ENCODE peak calls at places on chromosomes 6 and 20, in six cellular contexts. A is HAP-1, J is cardiac fibroblast, E is spleen, O is upper lobe of left lung, N is choroid plexus epithelial cell. B is an unnamed sample.

GRCh38 chr6:45608252-45608911 is 230.6 kb upstream of the SUPT3H start:
- DNase-seq in A (no peak), J (peak), E (no peak), O (no peak), N (peak), B (no peak)

GRCh38 chr6:111555041-111555440 is 50.6 kb downstream of the TRAF3IP2 start:
- DNase-seq in A (no peak), J (peak), E (no peak), O (no peak), N (peak), B (no peak)

GRCh38 chr6:37381579-37381978 is 27.8 kb downstream of the RNF8 start:
- DNase-seq in A (peak), J (peak), E (no peak), O (no peak), N (peak), B (peak)

GRCh38 chr6:128463942-128464341 is 56.5 kb downstream of the PTPRK start:
- DNase-seq in A (no peak), J (peak), E (no peak), O (no peak), N (peak), B (peak)

GRCh38 chr6:84263557-84263956 is 36.1 kb upstream of the CEP162 start:
- DNase-seq in A (peak), J (peak), E (no peak), O (no peak), N (peak), B (peak)

GRCh38 chr6:167094436-167094819 is 28.5 kb upstream of the CCR6 start:
- DNase-seq in A (peak), J (peak), E (no peak), O (no peak), N (no peak), B (peak)

GRCh38 chr20:45052698-45053440 is 48.1 kb downstream of the KCNS1 start:
- DNase-seq in A (no peak), J (peak), E (no peak), O (no peak), N (peak), B (peak)

GRCh38 chr6:90586675-90587638 is at the start of gene MAP3K7:
- DNase-seq in A (peak), J (peak), E (peak), O (peak), N (peak), B (peak)

GRCh38 chr6:142713959-142714358 is 231.0 kb downstream of the HIVEP2 start:
- DNase-seq in A (no peak), J (no peak), E (no peak), O (no peak), N (no peak), B (no peak)
- H3K4me3 ChIP-seq in A (no peak), J (no peak), E (no peak), O (no peak), N (no peak), B (no peak)

DNA sequence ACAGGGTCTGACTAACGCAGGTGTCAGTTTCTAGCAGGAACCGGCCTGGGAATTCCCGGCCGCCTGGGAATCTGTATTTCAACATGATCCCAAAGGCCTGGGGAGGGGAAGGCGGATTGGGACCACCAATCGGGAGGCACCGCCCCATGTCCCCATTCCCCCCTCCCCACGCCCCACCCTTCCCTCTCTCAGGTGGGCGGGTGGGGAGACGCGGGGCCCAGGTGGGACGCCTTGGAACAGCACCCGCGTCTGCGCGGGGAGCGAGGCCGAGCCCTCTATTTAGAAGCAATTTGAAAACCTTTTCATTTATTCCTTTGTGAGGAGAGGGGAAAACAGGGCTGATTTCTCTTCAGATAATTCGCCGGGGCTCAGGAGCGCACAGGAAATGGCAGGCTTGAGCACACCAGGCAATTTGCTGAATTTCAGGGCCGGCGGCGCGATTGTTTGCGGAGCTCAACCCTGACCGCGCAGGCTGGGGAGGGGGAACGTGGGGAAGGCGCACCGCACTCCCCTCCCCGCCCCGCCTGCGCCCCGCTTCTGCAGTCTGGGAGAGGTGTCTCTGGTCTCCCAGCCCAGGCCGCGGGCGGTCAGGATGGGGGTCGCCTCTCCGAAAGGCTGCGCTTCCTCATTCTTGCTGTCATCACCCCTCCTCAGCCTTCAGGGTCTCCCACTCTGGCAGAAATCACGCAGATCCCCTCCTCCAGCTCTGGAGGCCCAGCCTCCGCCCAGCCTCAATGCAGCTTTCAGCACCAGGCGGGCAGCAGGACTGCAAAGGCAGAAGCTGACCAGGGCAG is 170.1 kb downstream of the GRM4 start:
- DNase-seq in A (no peak), J (no peak), E (peak), O (no peak), N (no peak), B (no peak)
- H3K4me3 ChIP-seq in A (no peak), J (no peak), E (no peak), O (no peak), N (no peak), B (no peak)

GRCh38 chr20:10504893-10505292 is 69.8 kb downstream of the SLX4IP start:
- DNase-seq in A (no peak), J (peak), E (no peak), O (no peak), N (peak), B (no peak)

GRCh38 chr20:10497283-10497682 is 62.2 kb downstream of the SLX4IP start:
- DNase-seq in A (no peak), J (no peak), E (no peak), O (no peak), N (no peak), B (no peak)

GRCh38 chr20:10498196-10498595 is 63.1 kb downstream of the SLX4IP start:
- DNase-seq in A (no peak), J (no peak), E (no peak), O (no peak), N (no peak), B (no peak)

GRCh38 chr20:10502098-10502526 is 67.0 kb downstream of the SLX4IP start:
- DNase-seq in A (no peak), J (no peak), E (no peak), O (no peak), N (no peak), B (no peak)

GRCh38 chr20:10501377-10501776 is 66.3 kb downstream of the SLX4IP start:
- DNase-seq in A (no peak), J (no peak), E (no peak), O (no peak), N (no peak), B (no peak)
- H3K4me3 ChIP-seq in A (no peak), J (peak), E (no peak), O (no peak), N (no peak), B (peak)

GRCh38 chr20:32207211-32207625 is 325 bp downstream of the PLAGL2 start:
- DNase-seq in A (no peak), J (no peak), E (no peak), O (no peak), N (no peak), B (no peak)
- H3K4me3 ChIP-seq in A (peak), J (peak), E (peak), O (peak), N (peak), B (peak)

GRCh38 chr20:58891076-58891685 is 38.7 kb downstream of the GNAS start:
- DNase-seq in A (peak), J (peak), E (peak), O (peak), N (peak), B (peak)

GRCh38 chr20:58892126-58892931 is 39.8 kb downstream of the GNAS start:
- DNase-seq in A (peak), J (peak), E (peak), O (peak), N (peak), B (peak)

GRCh38 chr20:58893355-58894151 is 41.0 kb downstream of the GNAS start:
- DNase-seq in A (no peak), J (no peak), E (no peak), O (no peak), N (no peak), B (no peak)

GRCh38 chr20:58891686-58892125 is 39.2 kb downstream of the GNAS start:
- DNase-seq in A (no peak), J (no peak), E (no peak), O (peak), N (peak), B (no peak)

DNA sequence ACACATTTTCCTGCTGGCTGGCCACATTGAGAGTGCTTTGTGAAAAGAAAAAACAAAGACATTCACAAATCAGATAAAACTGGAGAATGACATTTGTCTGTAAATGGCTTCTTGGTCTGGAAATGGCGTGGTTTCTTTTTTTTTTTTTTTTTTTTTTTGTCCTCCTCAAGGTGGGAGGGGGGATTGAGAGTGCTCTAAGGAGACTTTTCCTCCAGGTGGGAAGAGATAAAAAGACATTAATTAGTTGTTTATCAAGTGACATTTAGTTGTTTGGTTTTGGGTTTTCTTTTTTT is 40.4 kb downstream of the GNAS start:
- DNase-seq in A (no peak), J (no peak), E (no peak), O (no peak), N (no peak), B (no peak)
- H3K4me3 ChIP-seq in A (peak), J (peak), E (peak), O (peak), N (peak), B (peak)

GRCh38 chr20:58429303-58429702 is 40.3 kb downstream of the VAPB start:
- DNase-seq in A (no peak), J (no peak), E (no peak), O (no peak), N (no peak), B (no peak)
- H3K4me3 ChIP-seq in A (no peak), J (no peak), E (no peak), O (no peak), N (no peak), B (no peak)

GRCh38 chr6:31114970-31115849 is 610 bp downstream of the PSORS1C1 start:
- DNase-seq in A (peak), J (peak), E (peak), O (no peak), N (peak), B (peak)
- H3K4me3 ChIP-seq in A (no peak), J (peak), E (no peak), O (no peak), N (no peak), B (peak)

B was measured in brain microvascular endothelial cell.